ENCODE peak calls at places on chromosomes 6 and 20, in five cellular contexts. O, T, L, Y and E are unnamed samples. For H3K4me1, the result is how much of the 10 kb centered on the place peaks cover.

GRCh38 chr6:16305246-16305725 is 66.9 kb downstream of the GMPR start:
- DNase-seq in T (no peak), L (no peak), Y (no peak), O (no peak), E (no peak)

GRCh38 chr20:1330075-1330830 is 1.3 kb upstream of the SDCBP2 start:
- DNase-seq in T (no peak), O (peak), Y (peak), L (no peak), E (no peak)

GRCh38 chr20:7571521-7572065 is 368.7 kb downstream of the HAO1 start:
- DNase-seq in Y (no peak), L (no peak), T (no peak), O (no peak), E (no peak)

GRCh38 chr20:63183422-63184146 is 32.3 kb downstream of the YTHDF1 start:
- DNase-seq in T (peak), Y (peak), O (no peak), L (peak), E (peak)

GRCh38 chr20:17533396-17533795 is 2.2 kb upstream of the BFSP1 start:
- DNase-seq in L (peak), Y (peak), T (peak), O (no peak), E (peak)

GRCh38 chr20:32965115-32965514 is 39.1 kb downstream of the SUN5 start:
- DNase-seq in O (no peak), L (no peak), Y (no peak), T (no peak), E (no peak)

GRCh38 chr6:34226066-34226465 is 10.6 kb upstream of the HMGA1 start:
- DNase-seq in Y (no peak), O (no peak), T (no peak), L (no peak), E (no peak)

GRCh38 chr6:74931567-74931966 is 274.3 kb downstream of the COL12A1 start:
- DNase-seq in T (peak), Y (no peak), O (no peak), L (no peak), E (no peak)

GRCh38 chr6:111588366-111588765 is 17.3 kb downstream of the TRAF3IP2 start:
- DNase-seq in O (no peak), Y (no peak), L (no peak), T (peak), E (no peak)

GRCh38 chr6:105831321-105831720 is 254.8 kb upstream of the PRDM1 start:
- DNase-seq in T (no peak), O (no peak), Y (no peak), L (no peak), E (peak)

GRCh38 chr6:105851181-105851580 is 235.0 kb upstream of the PRDM1 start:
- DNase-seq in T (peak), Y (no peak), L (peak), O (peak), E (no peak)

GRCh38 chr6:38175786-38176185 is 356.3 kb downstream of the ZFAND3 start:
- DNase-seq in L (no peak), O (no peak), T (no peak), Y (no peak), E (no peak)

GRCh38 chr6:117829594-117830319 is 77.3 kb upstream of the SLC35F1 start:
- DNase-seq in Y (peak), T (peak), L (peak), O (no peak), E (peak)

GRCh38 chr6:21309791-21310190 is 283.8 kb upstream of the SOX4 start:
- DNase-seq in T (no peak), Y (no peak), O (no peak), L (peak), E (no peak)
- H3K4me3 ChIP-seq in T (peak), Y (no peak), O (no peak), L (no peak), E (no peak)

DNA sequence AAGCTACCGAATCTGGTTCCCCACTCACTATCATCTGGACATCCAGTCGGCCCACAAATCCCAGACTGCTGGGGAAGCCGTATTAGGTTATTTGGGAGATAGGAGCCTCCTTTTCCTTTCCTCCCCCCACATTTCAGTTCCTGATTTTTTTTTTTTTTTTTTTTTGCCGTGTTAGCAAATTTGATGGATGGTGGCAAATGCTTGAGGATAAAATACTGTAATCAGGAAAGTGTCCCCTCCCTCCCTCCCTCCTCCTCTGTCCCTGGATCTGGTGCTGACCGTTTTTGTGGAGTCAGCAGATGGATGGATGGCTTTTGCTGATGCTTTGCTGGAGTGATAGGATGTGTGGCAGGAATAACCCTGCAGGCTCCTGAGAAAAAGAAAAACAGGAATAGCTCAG is 277.0 kb upstream of the CHD6 start:
- DNase-seq in L (no peak), Y (no peak), T (no peak), O (no peak), E (no peak)
- H3K4me1 ChIP-seq in L (under half), Y (under half), T (under half), O (under half), E (under half)

GRCh38 chr20:8853805-8854338 is 215.0 kb upstream of the PLCB4 start:
- DNase-seq in T (peak), O (no peak), Y (peak), L (peak), E (peak)
- H3K4me3 ChIP-seq in T (peak), O (no peak), Y (no peak), L (no peak), E (peak)

GRCh38 chr20:3753501-3754257 is 13.9 kb downstream of the ADISSP start:
- DNase-seq in L (no peak), T (no peak), Y (no peak), O (no peak), E (no peak)

GRCh38 chr20:3754258-3754595 is 13.3 kb downstream of the ADISSP start:
- DNase-seq in L (no peak), Y (no peak), T (no peak), O (no peak), E (no peak)

GRCh38 chr20:3755814-3756480 is 11.6 kb downstream of the ADISSP start:
- DNase-seq in O (no peak), Y (no peak), L (no peak), T (no peak), E (no peak)

GRCh38 chr20:3753098-3753497 is 14.5 kb downstream of the ADISSP start:
- DNase-seq in O (peak), Y (peak), T (peak), L (peak), E (peak)

DNA sequence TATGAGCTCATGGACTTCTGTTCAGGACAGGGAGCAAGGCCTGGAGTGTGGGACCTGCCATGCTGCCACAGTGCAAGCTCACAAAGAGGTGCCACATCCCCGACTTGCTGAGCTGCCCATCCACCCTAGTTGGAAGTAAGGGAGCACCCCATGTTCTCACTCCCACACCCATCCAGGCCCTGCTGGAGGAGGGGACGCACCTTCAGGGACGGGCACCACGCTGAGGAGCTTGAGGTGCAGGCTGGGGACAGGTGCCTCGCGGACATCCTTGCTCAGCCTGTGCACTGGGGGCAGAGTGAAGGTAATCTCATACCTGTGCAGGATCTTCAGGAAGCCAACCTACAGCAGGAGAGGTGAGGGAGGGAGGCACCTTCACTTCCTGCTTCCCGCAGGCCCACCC is 12.3 kb downstream of the ADISSP start:
- DNase-seq in L (no peak), T (no peak), Y (no peak), O (no peak), E (no peak)
- H3K4me1 ChIP-seq in L (under half), T (under half), Y (under half), O (under half), E (under half)

GRCh38 chr20:50056408-50056926 is 56.5 kb downstream of the UBE2V1 start:
- DNase-seq in L (no peak), O (no peak), Y (no peak), T (no peak), E (no peak)
- H3K4me3 ChIP-seq in L (no peak), O (no peak), Y (no peak), T (no peak), E (no peak)

GRCh38 chr6:142842423-142843261 is 102.3 kb downstream of the HIVEP2 start:
- DNase-seq in L (no peak), T (peak), Y (peak), O (no peak), E (no peak)
- H3K4me1 ChIP-seq in L (under half), T (under half), Y (half or more), O (under half), E (under half)

GRCh38 chr6:156774872-156775405 is 2.2 kb upstream of the ARID1B start:
- DNase-seq in O (no peak), T (no peak), L (peak), Y (peak), E (peak)

GRCh38 chr6:156775717-156776116 is 1.5 kb upstream of the ARID1B start:
- DNase-seq in Y (no peak), O (no peak), T (no peak), L (no peak), E (no peak)

GRCh38 chr6:156777577-156777865 is 343 bp downstream of the ARID1B start:
- DNase-seq in Y (no peak), T (no peak), O (no peak), L (no peak), E (no peak)

GRCh38 chr6:156776841-156777576 is at the start of gene ARID1B:
- DNase-seq in Y (peak), O (peak), T (peak), L (peak), E (peak)

GRCh38 chr6:156776470-156776840 is 723 bp upstream of the ARID1B start:
- DNase-seq in L (no peak), Y (peak), O (no peak), T (peak), E (peak)
- H3K4me3 ChIP-seq in L (peak), Y (peak), O (peak), T (peak), E (peak)

GRCh38 chr6:138600261-138600660 is 101.0 kb upstream of the NHSL1 start:
- DNase-seq in Y (no peak), T (no peak), L (no peak), O (no peak), E (no peak)

GRCh38 chr6:138596591-138596990 is 97.3 kb upstream of the NHSL1 start:
- DNase-seq in Y (no peak), O (no peak), L (no peak), T (no peak), E (peak)

GRCh38 chr6:138597336-138597735 is 98.0 kb upstream of the NHSL1 start:
- DNase-seq in Y (no peak), T (peak), O (no peak), L (no peak), E (no peak)

GRCh38 chr6:138600726-138601125 is 101.4 kb upstream of the NHSL1 start:
- DNase-seq in O (no peak), L (no peak), T (peak), Y (no peak), E (peak)

GRCh38 chr6:138598562-138599173 is 99.4 kb upstream of the NHSL1 start:
- DNase-seq in L (no peak), T (no peak), O (no peak), Y (no peak), E (no peak)
- H3K4me1 ChIP-seq in L (under half), T (under half), O (under half), Y (under half), E (under half)